ENCODE peak calls at places on chromosomes 11 and 22, in six cellular contexts. F is fibroblast of pulmonary artery, Q is NB4, J is PC-3, N is cardiac fibroblast, B is dorsolateral prefrontal cortex. T is an unnamed sample.
A peak's percentile ranks its signal among the peaks of the same experiment; 100 is the strongest.

GRCh38 chr22:20651286-20651685 is 122.6 kb upstream of the SERPIND1 start:
- DNase-seq in F (peak; percentile 31), Q (no peak), J (no peak), N (peak; percentile 38), B (no peak), T (no peak)

GRCh38 chr11:57379732-57380131 is 1.2 kb downstream of the PRG3 start:
- DNase-seq in F (peak; percentile 48), Q (peak; percentile 33), J (peak; percentile 65), N (peak; percentile 22), B (no peak), T (no peak)

GRCh38 chr11:72226701-72227100 is 2.1 kb downstream of the INPPL1 start:
- DNase-seq in F (no peak), Q (no peak), J (no peak), N (no peak), B (no peak), T (no peak)

GRCh38 chr11:92941676-92942571 is 27.5 kb upstream of the MTNR1B start:
- DNase-seq in F (peak; percentile 57), Q (peak; percentile 56), J (peak; percentile 52), N (peak; percentile 60), B (no peak), T (peak; percentile 57)

GRCh38 chr11:105829084-105829483 is 193.0 kb downstream of the MSANTD4 start:
- DNase-seq in F (no peak), Q (peak; percentile 59), J (no peak), N (no peak), B (no peak), T (no peak)

GRCh38 chr11:73198677-73199076 is 19.4 kb upstream of the P2RY2 start:
- DNase-seq in F (peak; percentile 30), Q (peak; percentile 67), J (no peak), N (no peak), B (no peak), T (peak; percentile 32)

GRCh38 chr11:96001037-96001436 is 77.1 kb upstream of the MTMR2 start:
- DNase-seq in F (peak; percentile 94), Q (no peak), J (no peak), N (peak; percentile 96), B (peak; percentile 28), T (peak; percentile 90)

GRCh38 chr11:75311858-75312288 is 39.6 kb downstream of the ARRB1 start:
- DNase-seq in F (peak; percentile 74), Q (no peak), J (no peak), N (peak; percentile 84), B (peak; percentile 77), T (peak; percentile 25)

GRCh38 chr11:69536406-69536805 is 54.9 kb downstream of the LINC01488 start:
- DNase-seq in F (no peak), Q (no peak), J (no peak), N (no peak), B (no peak), T (no peak)

GRCh38 chr11:27277843-27278242 is 85.2 kb downstream of the CCDC34 start:
- DNase-seq in F (no peak), Q (no peak), J (no peak), N (no peak), B (no peak), T (no peak)

GRCh38 chr11:97516688-97517087 is 1126.9 kb downstream of the JRKL start:
- DNase-seq in F (no peak), Q (no peak), J (no peak), N (no peak), B (no peak), T (no peak)

GRCh38 chr11:114154271-114155047 is 94.9 kb downstream of the ZBTB16 start:
- DNase-seq in F (peak; percentile 99), Q (peak; percentile 82), J (no peak), N (peak; percentile 97), B (no peak), T (peak; percentile 88)

GRCh38 chr11:416757-417621 is 2.2 kb upstream of the SIGIRR start:
- DNase-seq in F (peak; percentile 14), Q (peak; percentile 68), J (peak; percentile 79), N (no peak), B (no peak), T (peak; percentile 53)

GRCh38 chr22:37601203-37601539 is 7.5 kb upstream of the GGA1 start:
- DNase-seq in F (no peak), Q (no peak), J (no peak), N (no peak), B (no peak), T (no peak)

GRCh38 chr11:64334764-64335741 is 5.0 kb upstream of the CCDC88B start:
- DNase-seq in F (peak; percentile 81), Q (peak; percentile 97), J (peak; percentile 100), N (peak; percentile 95), B (no peak), T (peak; percentile 97)
- H3K4me3 ChIP-seq in F (no peak overlapping the region), Q (no peak overlapping the region), J (no peak overlapping the region), N (no peak overlapping the region), B (no peak overlapping the region), T (no peak overlapping the region)

DNA sequence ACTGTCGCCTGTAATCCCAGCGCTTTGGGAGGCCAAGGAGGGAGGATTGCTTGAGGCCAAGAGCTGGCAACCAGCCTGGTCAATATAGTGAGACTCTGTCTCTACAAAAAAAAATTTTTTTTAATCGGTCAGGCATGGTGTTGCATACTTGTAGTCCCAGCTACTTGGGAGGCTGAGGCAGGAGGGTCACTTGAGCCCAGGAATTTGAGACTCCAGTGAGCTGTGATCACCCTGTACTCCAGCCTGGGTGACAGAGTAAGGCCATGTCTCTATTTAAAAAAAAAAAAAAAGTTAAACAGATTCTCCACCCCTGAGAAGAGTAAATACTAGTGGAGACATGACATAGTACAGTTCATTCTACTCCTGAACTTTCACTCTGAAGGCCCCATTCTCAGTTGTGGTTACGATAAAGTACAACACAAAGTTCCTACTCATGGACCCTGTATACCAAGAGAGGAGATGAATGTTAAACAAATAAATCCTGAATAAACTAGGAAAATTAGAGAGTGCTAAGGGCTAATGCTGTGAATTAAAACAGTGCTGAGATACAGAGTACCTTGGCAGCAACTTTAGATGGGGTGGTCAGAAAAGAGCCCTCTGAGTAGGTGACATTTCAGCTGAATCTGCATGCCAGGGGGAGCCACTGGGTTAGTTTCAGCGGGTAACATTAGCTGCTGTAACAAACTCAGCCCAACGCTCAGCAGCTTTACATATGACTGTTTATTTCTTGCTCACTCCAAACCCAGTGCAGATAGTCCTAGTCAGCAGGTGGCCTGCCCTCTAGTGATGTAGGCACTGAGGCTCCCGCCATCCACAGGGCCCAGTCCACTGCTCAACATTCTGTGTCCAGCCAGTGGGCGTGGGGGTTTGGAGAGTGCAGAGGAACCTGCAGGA is 75.1 kb downstream of the DBX1 start:
- DNase-seq in F (no peak), Q (no peak), J (no peak), N (no peak), B (no peak), T (no peak)
- TF ChIP-seq CTCF in F (no peak), Q (no peak), J (peak; percentile 17), N (no peak), B (no peak), T (no peak)

GRCh38 chr11:48055292-48056132 is 75.2 kb downstream of the PTPRJ start:
- DNase-seq in F (no peak), Q (peak; percentile 88), J (peak; percentile 96), N (peak; percentile 69), B (no peak), T (no peak)

GRCh38 chr11:48056325-48057183 is 76.2 kb downstream of the PTPRJ start:
- DNase-seq in F (no peak), Q (no peak), J (no peak), N (no peak), B (no peak), T (no peak)

GRCh38 chr11:48054994-48055291 is 74.6 kb downstream of the PTPRJ start:
- DNase-seq in F (no peak), Q (peak; percentile 58), J (no peak), N (no peak), B (no peak), T (no peak)

GRCh38 chr11:48058777-48059176 is 78.4 kb downstream of the PTPRJ start:
- DNase-seq in F (no peak), Q (no peak), J (no peak), N (no peak), B (no peak), T (no peak)

GRCh38 chr11:48058064-48058463 is 77.7 kb downstream of the PTPRJ start:
- DNase-seq in F (no peak), Q (no peak), J (no peak), N (no peak), B (no peak), T (no peak)
- H3K4me3 ChIP-seq in F (no peak overlapping the region), Q (no peak overlapping the region), J (no peak overlapping the region), N (no peak overlapping the region), B (no peak overlapping the region), T (no peak overlapping the region)

GRCh38 chr11:111978028-111978771 is 41.1 kb downstream of the DIXDC1 start:
- DNase-seq in F (peak; percentile 83), Q (no peak), J (peak; percentile 63), N (peak; percentile 79), B (peak; percentile 92), T (peak; percentile 86)
- TF ChIP-seq CTCF in F (peak; percentile 9), Q (no peak), J (no peak), N (peak; percentile 9), B (peak; percentile 36), T (no peak)

DNA sequence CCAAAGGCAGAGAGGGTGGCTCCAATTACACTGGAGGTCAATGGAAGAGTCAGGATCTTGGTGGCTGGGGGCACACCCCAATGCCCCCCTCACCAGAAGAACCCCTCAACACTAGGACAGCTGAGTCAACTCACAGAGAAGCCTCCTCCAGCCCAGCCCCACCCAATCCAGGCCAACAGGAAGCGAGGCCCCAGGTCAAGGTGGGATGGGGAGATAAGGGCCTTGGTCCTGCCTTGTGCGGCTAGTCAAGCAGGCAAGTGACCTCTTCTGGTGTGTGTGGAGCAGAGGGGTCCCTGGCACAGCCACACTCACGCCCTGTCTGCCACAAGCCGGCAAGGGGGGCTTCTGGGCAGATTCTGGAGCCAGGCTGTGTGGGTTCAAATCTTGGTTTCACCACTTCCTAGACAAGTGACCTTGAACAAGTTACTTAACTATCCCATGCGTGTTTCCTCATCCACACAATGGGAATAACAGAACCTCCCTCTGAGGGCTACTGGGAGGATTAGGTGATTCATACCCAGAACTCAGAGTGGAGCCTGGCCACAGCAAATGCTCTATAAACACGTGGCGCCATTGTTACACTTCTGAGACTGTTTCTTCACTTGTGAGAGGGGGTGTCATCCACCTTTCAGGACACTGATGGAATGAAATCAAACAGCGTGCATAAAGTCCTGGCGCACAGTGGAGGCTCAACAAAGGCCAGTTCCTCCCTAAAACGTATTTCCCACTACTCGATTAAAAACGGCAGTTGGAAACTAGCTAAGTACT is 3.3 kb downstream of the TTLL12 start:
- DNase-seq in F (peak; percentile 90), Q (peak; percentile 63), J (no peak), N (peak; percentile 90), B (no peak), T (peak; percentile 55)
- H3K4me3 ChIP-seq in F (no peak overlapping the region), Q (peak overlapping the region; percentile 8), J (no peak overlapping the region), N (no peak overlapping the region), B (no peak overlapping the region), T (no peak overlapping the region)

DNA sequence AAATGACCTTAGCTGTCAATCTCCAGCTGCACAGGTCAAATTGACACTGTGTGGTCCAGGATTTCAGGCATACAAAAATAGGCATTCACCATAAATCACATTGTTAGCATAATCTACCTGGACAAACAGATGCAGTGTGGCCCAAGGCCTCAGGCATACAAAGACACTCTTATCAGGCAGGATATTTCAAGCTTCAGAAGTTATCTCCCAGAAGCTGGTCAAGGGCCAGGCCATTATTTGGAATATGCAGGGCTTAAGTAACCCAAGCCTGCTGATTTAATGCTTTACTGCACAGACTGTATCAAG is 25.5 kb upstream of the HORMAD2 start:
- DNase-seq in F (no peak), Q (no peak), J (no peak), N (no peak), B (no peak), T (no peak)
- TF ChIP-seq CTCF in F (no peak), Q (no peak), J (no peak), N (no peak), B (no peak), T (no peak)

T was measured in foreskin fibroblast.